ENCODE peak calls at places on chromosomes 3 and 15, in five cellular contexts. C is colonic mucosa, G is tibial nerve, D is heart right ventricle, F is PC-9. I is an unnamed sample.

GRCh38 chr3:150077581-150078247 is 107.0 kb upstream of the PFN2 start:
- DNase-seq in C (peak), G (no peak), D (no peak), F (no peak), I (no peak)

GRCh38 chr15:67845974-67846373 is 6.1 kb upstream of the RNU6-1 start:
- DNase-seq in C (no peak), G (no peak), D (no peak), F (no peak), I (no peak)

GRCh38 chr15:60648928-60649679 is 170.2 kb upstream of the ICE2 start:
- DNase-seq in C (no peak), G (no peak), D (no peak), F (no peak), I (no peak)

GRCh38 chr15:79541176-79541575 is 109.0 kb downstream of the MINAR1 start:
- DNase-seq in C (no peak), G (no peak), D (no peak), F (no peak), I (no peak)

GRCh38 chr15:79872358-79873017 is 24.3 kb downstream of the MTHFS start:
- DNase-seq in C (no peak), G (no peak), D (no peak), F (no peak), I (no peak)

GRCh38 chr3:42032693-42033349 is 58.3 kb upstream of the TRAK1 start:
- DNase-seq in C (peak), G (peak), D (peak), F (no peak), I (peak)

GRCh38 chr3:142577701-142578308 is 728 bp downstream of the ATR start:
- DNase-seq in C (no peak), G (no peak), D (no peak), F (no peak), I (no peak)

GRCh38 chr3:95718168-95718567 is 1096.2 kb upstream of the EPHA6 start:
- DNase-seq in C (no peak), G (no peak), D (no peak), F (no peak), I (no peak)

GRCh38 chr15:64851503-64851840 is 9.8 kb downstream of the PLEKHO2 start:
- DNase-seq in C (no peak), G (peak), D (no peak), F (no peak), I (no peak)

GRCh38 chr3:78809941-78810340 is 957.9 kb downstream of the ROBO1 start:
- DNase-seq in C (no peak), G (no peak), D (no peak), F (no peak), I (no peak)

GRCh38 chr3:100449214-100449613 is 43.2 kb upstream of the TMEM45A start:
- DNase-seq in C (no peak), G (no peak), D (no peak), F (no peak), I (no peak)

GRCh38 chr15:36756707-36757106 is 177.3 kb downstream of the CDIN1 start:
- DNase-seq in C (no peak), G (no peak), D (no peak), F (no peak), I (no peak)

GRCh38 chr15:70327328-70328136 is 229.8 kb upstream of the TLE3 start:
- DNase-seq in C (no peak), G (no peak), D (no peak), F (no peak), I (no peak)

GRCh38 chr3:132135628-132136333 is 101.0 kb upstream of the CPNE4 start:
- DNase-seq in C (no peak), G (no peak), D (no peak), F (peak), I (no peak)

GRCh38 chr3:99413504-99413903 is 224.9 kb upstream of the COL8A1 start:
- DNase-seq in C (no peak), G (no peak), D (no peak), F (no peak), I (no peak)

GRCh38 chr3:43162573-43163084 is 56.8 kb upstream of the POMGNT2 start:
- DNase-seq in C (no peak), G (peak), D (no peak), F (no peak), I (no peak)

GRCh38 chr3:184177331-184177731 is 2.7 kb downstream of the AP2M1 start:
- DNase-seq in C (no peak), G (no peak), D (no peak), F (no peak), I (no peak)

GRCh38 chr3:158768881-158769518 is 32.9 kb upstream of the MFSD1 start:
- DNase-seq in C (peak), G (peak), D (no peak), F (peak), I (no peak)

GRCh38 chr3:187986514-187986934 is 167.4 kb upstream of the LPP start:
- DNase-seq in C (no peak), G (no peak), D (no peak), F (peak), I (no peak)

GRCh38 chr3:175007316-175007715 is 148.2 kb downstream of the NAALADL2 start:
- DNase-seq in C (no peak), G (no peak), D (no peak), F (no peak), I (no peak)

GRCh38 chr15:71940004-71940588 is 129.7 kb downstream of the NR2E3 start:
- DNase-seq in C (no peak), G (no peak), D (no peak), F (no peak), I (peak)

GRCh38 chr3:32946973-32947372 is 4.5 kb upstream of the CCR4 start:
- DNase-seq in C (no peak), G (no peak), D (no peak), F (no peak), I (no peak)

GRCh38 chr15:38069506-38069905 is 135.1 kb downstream of the TMCO5A start:
- DNase-seq in C (peak), G (peak), D (no peak), F (peak), I (no peak)

GRCh38 chr3:125185758-125186245 is 26.7 kb downstream of the SLC12A8 start:
- DNase-seq in C (no peak), G (no peak), D (no peak), F (no peak), I (no peak)

GRCh38 chr15:43808435-43808950 is 8.1 kb downstream of the HYPK start:
- DNase-seq in C (no peak), G (no peak), D (no peak), F (no peak), I (no peak)

GRCh38 chr3:31981206-31982181 is at the start of the genes OSBPL10 and ZNF860:
- DNase-seq in C (peak), G (peak), D (peak), F (peak), I (peak)

GRCh38 chr3:57007513-57008415 is 52.7 kb upstream of the SPATA12 start:
- DNase-seq in C (peak), G (peak), D (peak), F (peak), I (no peak)

GRCh38 chr3:47250309-47251060 is 32.1 kb downstream of the KIF9 start:
- DNase-seq in C (peak), G (peak), D (peak), F (peak), I (peak)

GRCh38 chr15:27025411-27026051 is 54.5 kb downstream of the GABRG3 start:
- DNase-seq in C (no peak), G (no peak), D (no peak), F (no peak), I (no peak)

GRCh38 chr3:2097641-2098191 is 950 bp upstream of the CNTN4 start:
- DNase-seq in C (peak), G (no peak), D (no peak), F (no peak), I (peak)

GRCh38 chr3:27568393-27568792 is 84.2 kb upstream of the SLC4A7 start:
- DNase-seq in C (peak), G (peak), D (peak), F (peak), I (no peak)

GRCh38 chr15:98807262-98807661 is 158.9 kb downstream of the IGF1R start:
- DNase-seq in C (no peak), G (no peak), D (no peak), F (no peak), I (no peak)

DNA sequence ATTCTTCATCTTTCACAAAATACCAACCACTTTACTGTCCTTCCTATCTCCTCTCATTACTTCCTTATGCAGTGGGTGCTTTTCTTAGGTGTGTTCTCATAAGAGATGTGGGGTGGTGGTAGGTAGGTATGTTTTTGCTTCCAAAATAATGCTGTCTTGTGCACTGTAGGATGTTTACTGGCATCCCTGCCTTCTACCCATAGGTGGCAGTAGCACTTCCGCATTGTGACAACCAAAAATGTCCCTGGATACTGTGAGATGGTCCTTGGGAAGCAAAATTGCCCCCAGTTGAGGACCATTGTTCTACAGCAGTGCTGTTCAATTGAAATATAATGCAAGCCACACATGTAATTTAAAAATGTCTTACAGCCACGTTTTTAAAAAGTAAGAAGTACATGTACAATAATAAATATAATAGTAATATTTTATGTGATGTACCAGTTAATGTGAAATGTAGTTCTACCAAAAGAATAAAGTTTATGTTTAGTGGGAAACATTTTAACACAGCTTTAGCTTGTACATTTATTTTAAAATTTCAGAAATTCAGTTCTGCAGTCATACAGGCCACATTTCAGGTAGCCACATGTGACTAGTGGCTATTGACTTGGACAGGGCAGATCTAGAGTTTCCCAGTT is 75.2 kb downstream of the NEO1 start:
- DNase-seq in C (peak), G (no peak), D (no peak), F (no peak), I (peak)
- TF ChIP-seq CTCF in C (peak), G (peak), D (peak), F (peak), I (peak)

GRCh38 chr15:41055706-41056105 is 60.4 kb downstream of the INO80 start:
- DNase-seq in C (no peak), G (no peak), D (no peak), F (no peak), I (no peak)

GRCh38 chr15:41056810-41057209 is 59.3 kb downstream of the INO80 start:
- DNase-seq in C (no peak), G (no peak), D (no peak), F (no peak), I (no peak)

GRCh38 chr15:41048397-41048796 is 67.7 kb downstream of the INO80 start:
- DNase-seq in C (no peak), G (no peak), D (no peak), F (no peak), I (no peak)

GRCh38 chr15:41047474-41047873 is 68.6 kb downstream of the INO80 start:
- DNase-seq in C (no peak), G (no peak), D (no peak), F (no peak), I (no peak)

GRCh38 chr15:41051139-41051538 is 64.9 kb downstream of the INO80 start:
- DNase-seq in C (no peak), G (no peak), D (no peak), F (no peak), I (no peak)
- TF ChIP-seq CTCF in C (no peak), G (no peak), D (no peak), F (no peak), I (no peak)

GRCh38 chr15:85454403-85454802 is 74.0 kb downstream of the AKAP13 start:
- DNase-seq in C (peak), G (no peak), D (no peak), F (no peak), I (no peak)
- TF ChIP-seq CTCF in C (no peak), G (no peak), D (no peak), F (no peak), I (no peak)

GRCh38 chr3:120348981-120349818 is at the start of gene LRRC58:
- DNase-seq in C (peak), G (peak), D (peak), F (peak), I (peak)
- TF ChIP-seq CTCF in C (no peak), G (no peak), D (peak), F (no peak), I (no peak)

I was measured in nephron progenitor cell.